ENCODE peak calls at places on chromosomes 13 and 19, in ten cellular contexts. M is brain microvascular endothelial cell, N is thyroid gland, L is mucosa of descending colon, X is omental fat pad, V is transverse colon, C is astrocyte of the cerebellum, E is heart right ventricle, P is foreskin keratinocyte, Q is AG10803. U is an unnamed sample.
A peak's percentile ranks its signal among the peaks of the same experiment; 100 is the strongest.

GRCh38 chr19:31356587-31357314 is 7.5 kb upstream of the TSHZ3 start:
- DNase-seq in M (no peak), N (peak; percentile 71), L (peak; percentile 52), X (no peak), V (peak; percentile 24), C (no peak), E (no peak), P (no peak), Q (no peak), U (no peak)

GRCh38 chr19:45630463-45630862 is 8.7 kb downstream of the EML2 start:
- DNase-seq in M (peak; percentile 83), N (no peak), L (no peak), X (no peak), V (no peak), C (peak; percentile 88), E (no peak), P (peak; percentile 98), Q (peak; percentile 94), U (no peak)

GRCh38 chr19:42125536-42125935 is 6.7 kb downstream of the POU2F2 start:
- DNase-seq in M (no peak), N (no peak), L (no peak), X (no peak), V (no peak), C (no peak), E (no peak), P (no peak), Q (no peak), U (no peak)

GRCh38 chr19:16527971-16528521 is 14.2 kb downstream of the CHERP start:
- DNase-seq in M (no peak), N (no peak), L (peak; percentile 38), X (no peak), V (no peak), C (no peak), E (no peak), P (no peak), Q (no peak), U (no peak)

GRCh38 chr13:74134777-74135305 is 637 bp upstream of the KLF12 start:
- DNase-seq in M (peak; percentile 33), N (peak; percentile 52), L (peak; percentile 72), X (no peak), V (peak; percentile 75), C (no peak), E (peak; percentile 58), P (no peak), Q (no peak), U (peak; percentile 50)

GRCh38 chr19:480016-480855 is 16.1 kb upstream of the MADCAM1 start:
- DNase-seq in M (peak; percentile 58), N (peak; percentile 85), L (peak; percentile 85), X (no peak), V (peak; percentile 77), C (no peak), E (peak; percentile 89), P (no peak), Q (peak; percentile 53), U (peak; percentile 55)

GRCh38 chr19:12985049-12985776 is 10.1 kb upstream of the NFIX start:
- DNase-seq in M (peak; percentile 73), N (peak; percentile 48), L (peak; percentile 86), X (no peak), V (peak; percentile 88), C (no peak), E (peak; percentile 69), P (no peak), Q (peak; percentile 74), U (no peak)

GRCh38 chr13:34749046-34749445 is 193.0 kb upstream of the NBEA start:
- DNase-seq in M (no peak), N (no peak), L (no peak), X (no peak), V (no peak), C (no peak), E (no peak), P (no peak), Q (no peak), U (no peak)

GRCh38 chr13:20566424-20566916 is 487 bp upstream of the IFT88 start:
- DNase-seq in M (peak; percentile 58), N (no peak), L (peak; percentile 71), X (peak; percentile 25), V (peak; percentile 75), C (peak; percentile 19), E (no peak), P (peak; percentile 81), Q (peak; percentile 63), U (no peak)

GRCh38 chr13:38386421-38386820 is 36.8 kb downstream of the UFM1 start:
- DNase-seq in M (no peak), N (no peak), L (no peak), X (no peak), V (no peak), C (no peak), E (no peak), P (peak; percentile 80), Q (peak; percentile 75), U (no peak)

GRCh38 chr13:45728759-45729158 is 26.6 kb downstream of the CBY2 start:
- DNase-seq in M (no peak), N (no peak), L (no peak), X (no peak), V (no peak), C (no peak), E (no peak), P (no peak), Q (no peak), U (no peak)

GRCh38 chr13:21638319-21639282 is 32.3 kb upstream of the FGF9 start:
- DNase-seq in M (no peak), N (no peak), L (peak; percentile 74), X (no peak), V (peak; percentile 43), C (no peak), E (no peak), P (no peak), Q (peak; percentile 20), U (no peak)

GRCh38 chr19:50330365-50331078 is 1.3 kb upstream of the KCNC3 start:
- DNase-seq in M (no peak), N (peak; percentile 91), L (peak; percentile 79), X (no peak), V (peak; percentile 80), C (no peak), E (peak; percentile 73), P (no peak), Q (peak; percentile 19), U (peak; percentile 87)

GRCh38 chr19:16359074-16359473 is 34.4 kb downstream of the KLF2 start:
- DNase-seq in M (no peak), N (no peak), L (no peak), X (no peak), V (no peak), C (no peak), E (no peak), P (no peak), Q (no peak), U (no peak)

GRCh38 chr13:44934724-44935123 is 54.5 kb downstream of the NUFIP1 start:
- DNase-seq in M (no peak), N (no peak), L (no peak), X (no peak), V (no peak), C (no peak), E (no peak), P (peak; percentile 28), Q (peak; percentile 77), U (no peak)

GRCh38 chr19:39385629-39386411 is 5.1 kb downstream of the PAF1 start:
- DNase-seq in M (no peak), N (no peak), L (no peak), X (no peak), V (no peak), C (no peak), E (no peak), P (no peak), Q (no peak), U (no peak)

GRCh38 chr19:42196011-42197001 is 21.2 kb downstream of the DEDD2 start:
- DNase-seq in M (no peak), N (no peak), L (no peak), X (no peak), V (no peak), C (no peak), E (no peak), P (no peak), Q (no peak), U (no peak)

GRCh38 chr13:94548382-94549240 is 47.3 kb downstream of the TGDS start:
- DNase-seq in M (no peak), N (peak; percentile 70), L (peak; percentile 61), X (peak; percentile 43), V (peak; percentile 59), C (peak; percentile 2), E (peak; percentile 35), P (peak; percentile 17), Q (peak; percentile 45), U (no peak)
- TF ChIP-seq CTCF in M (peak; percentile 12), N (no peak), L (no peak), X (no peak), V (no peak), C (no peak), E (no peak), P (peak; percentile 20), Q (no peak), U (peak; percentile 37)

GRCh38 chr19:6733338-6734095 is 3.9 kb downstream of the GPR108 start:
- DNase-seq in M (no peak), N (no peak), L (no peak), X (no peak), V (no peak), C (no peak), E (no peak), P (no peak), Q (no peak), U (no peak)
- TF ChIP-seq CTCF in M (peak; percentile 29), N (no peak), L (no peak), X (no peak), V (peak; percentile 18), C (peak; percentile 16), E (peak; percentile 20), P (peak; percentile 44), Q (peak; percentile 22), U (peak; percentile 32)

GRCh38 chr13:110630566-110631119 is 15.3 kb downstream of the NAXD start:
- DNase-seq in M (no peak), N (no peak), L (no peak), X (no peak), V (no peak), C (no peak), E (no peak), P (no peak), Q (no peak), U (no peak)
- TF ChIP-seq CTCF in M (no peak), N (no peak), L (no peak), X (no peak), V (no peak), C (no peak), E (no peak), P (no peak), Q (no peak), U (no peak)

GRCh38 chr13:88000239-88000638 is 329.1 kb downstream of the SLITRK5 start:
- DNase-seq in M (no peak), N (no peak), L (no peak), X (no peak), V (no peak), C (no peak), E (no peak), P (no peak), Q (peak; percentile 32), U (no peak)

GRCh38 chr13:87999141-87999765 is 328.1 kb downstream of the SLITRK5 start:
- DNase-seq in M (no peak), N (no peak), L (no peak), X (no peak), V (no peak), C (peak; percentile 41), E (no peak), P (peak; percentile 54), Q (peak; percentile 88), U (no peak)

GRCh38 chr13:88000787-88001186 is 329.6 kb downstream of the SLITRK5 start:
- DNase-seq in M (no peak), N (no peak), L (no peak), X (no peak), V (no peak), C (no peak), E (no peak), P (no peak), Q (no peak), U (no peak)

GRCh38 chr13:87999791-88000190 is 328.6 kb downstream of the SLITRK5 start:
- DNase-seq in M (no peak), N (no peak), L (no peak), X (no peak), V (no peak), C (peak; percentile 1), E (no peak), P (no peak), Q (no peak), U (no peak)

GRCh38 chr13:88005188-88005587 is 334.0 kb downstream of the SLITRK5 start:
- DNase-seq in M (no peak), N (no peak), L (no peak), X (no peak), V (no peak), C (no peak), E (no peak), P (no peak), Q (peak; percentile 7), U (no peak)
- TF ChIP-seq CTCF in M (peak; percentile 34), N (no peak), L (no peak), X (no peak), V (no peak), C (no peak), E (no peak), P (peak; percentile 55), Q (peak; percentile 34), U (no peak)

U was measured in progenitor cell of endocrine pancreas.